ENCODE peak calls at places on chromosomes 7 and 10, in five cellular contexts. V is dorsolateral prefrontal cortex, C is body of pancreas, Y is lung, Z is coronary artery. N is an unnamed sample.

GRCh38 chr10:8404721-8405120 is 350.2 kb downstream of the GATA3 start:
- DNase-seq in V (no peak), C (no peak), Y (no peak), Z (no peak), N (no peak)

GRCh38 chr7:142583424-142583823 is 165.8 kb upstream of the PRSS1 start:
- DNase-seq in V (no peak), C (peak; percentile 59), Y (no peak), Z (no peak), N (no peak)

GRCh38 chr7:106450716-106451115 is 165.9 kb upstream of the NAMPT start:
- DNase-seq in V (no peak), C (no peak), Y (no peak), Z (no peak), N (no peak)

GRCh38 chr10:14360515-14360914 is 29.8 kb upstream of the FRMD4A start:
- DNase-seq in V (no peak), C (no peak), Y (no peak), Z (no peak), N (no peak)

GRCh38 chr10:1309969-1310789 is 254.0 kb downstream of the WDR37 start:
- DNase-seq in V (no peak), C (no peak), Y (no peak), Z (peak; percentile 7), N (no peak)

GRCh38 chr10:8092428-8092827 is 37.9 kb downstream of the GATA3 start:
- DNase-seq in V (no peak), C (no peak), Y (no peak), Z (no peak), N (no peak)

GRCh38 chr10:96973809-96974208 is 141.7 kb downstream of the LCOR start:
- DNase-seq in V (no peak), C (no peak), Y (no peak), Z (no peak), N (no peak)

GRCh38 chr7:83032195-83032594 is 130.5 kb downstream of the PCLO start:
- DNase-seq in V (no peak), C (no peak), Y (no peak), Z (no peak), N (no peak)

GRCh38 chr10:74748632-74749031 is 77.8 kb upstream of the KAT6B start:
- DNase-seq in V (no peak), C (no peak), Y (no peak), Z (no peak), N (no peak)

GRCh38 chr10:17423641-17424186 is 30.7 kb downstream of the ST8SIA6 start:
- DNase-seq in V (no peak), C (no peak), Y (no peak), Z (no peak), N (no peak)

GRCh38 chr10:3192856-3193635 is 20.5 kb upstream of the PITRM1 start:
- DNase-seq in V (peak; percentile 34), C (peak; percentile 74), Y (peak; percentile 58), Z (no peak), N (no peak)

GRCh38 chr7:140541513-140542192 is 62.3 kb upstream of the MKRN1 start:
- DNase-seq in V (no peak), C (peak; percentile 37), Y (peak; percentile 44), Z (no peak), N (no peak)

GRCh38 chr10:110568055-110568735 is 700 bp downstream of the SMC3 start:
- DNase-seq in V (peak; percentile 30), C (peak; percentile 40), Y (peak; percentile 35), Z (peak; percentile 73), N (no peak)

GRCh38 chr7:102287465-102288146 is 938 bp downstream of the SH2B2 start:
- DNase-seq in V (peak; percentile 60), C (peak; percentile 61), Y (no peak), Z (no peak), N (no peak)

GRCh38 chr7:155589001-155589980 is 42.9 kb upstream of the CNPY1 start:
- DNase-seq in V (no peak), C (no peak), Y (no peak), Z (no peak), N (no peak)

GRCh38 chr10:69976795-69977546 is 75.7 kb upstream of the MACROH2A2 start:
- DNase-seq in V (no peak), C (no peak), Y (no peak), Z (no peak), N (no peak)

GRCh38 chr10:80537086-80537704 is 507 bp upstream of the SH2D4B start:
- DNase-seq in V (no peak), C (no peak), Y (no peak), Z (peak; percentile 22), N (peak; percentile 52)

GRCh38 chr7:64902806-64903721 is at the start of gene ZNF273:
- DNase-seq in V (peak; percentile 94), C (peak; percentile 97), Y (peak; percentile 96), Z (peak; percentile 91), N (no peak)

GRCh38 chr7:130394421-130395188 is 14.3 kb downstream of the CPA1 start:
- DNase-seq in V (no peak), C (no peak), Y (no peak), Z (no peak), N (no peak)
- H3K27ac ChIP-seq in V (no peak overlapping the region), C (no peak overlapping the region), Y (no peak overlapping the region), Z (no peak overlapping the region), N (no peak overlapping the region)

DNA sequence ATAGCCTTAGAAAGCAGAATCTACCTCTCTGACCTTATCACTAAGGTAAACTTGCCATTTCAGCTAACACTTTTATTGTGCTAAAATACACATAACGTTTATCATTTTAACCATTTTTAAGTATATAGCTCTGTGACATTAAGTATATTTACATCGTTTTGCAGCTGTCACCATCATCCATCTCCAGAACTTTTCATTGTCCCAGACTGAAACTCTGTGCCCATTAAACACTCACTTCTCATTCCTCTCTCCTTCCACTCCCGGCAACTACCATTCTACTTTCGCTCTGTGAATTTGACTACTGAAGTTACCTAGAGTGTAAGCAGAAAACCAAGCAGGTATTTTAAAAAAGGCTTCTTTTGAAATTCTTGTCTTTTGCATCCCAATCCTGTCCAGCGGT is 1.3 kb downstream of the DDX50 start:
- DNase-seq in V (no peak), C (no peak), Y (no peak), Z (no peak), N (no peak)
- H3K4me3 ChIP-seq in V (peak overlapping the region; percentile 89), C (no peak overlapping the region), Y (no peak overlapping the region), Z (peak overlapping the region; percentile 93), N (peak overlapping the region; percentile 84)

GRCh38 chr10:59363446-59363958 is 1.2 kb upstream of the FAM13C start:
- DNase-seq in V (no peak), C (no peak), Y (no peak), Z (no peak), N (no peak)
- H3K27ac ChIP-seq in V (peak overlapping the region; percentile 99), C (no peak overlapping the region), Y (no peak overlapping the region), Z (peak overlapping the region; percentile 89), N (peak overlapping the region; percentile 88)

DNA sequence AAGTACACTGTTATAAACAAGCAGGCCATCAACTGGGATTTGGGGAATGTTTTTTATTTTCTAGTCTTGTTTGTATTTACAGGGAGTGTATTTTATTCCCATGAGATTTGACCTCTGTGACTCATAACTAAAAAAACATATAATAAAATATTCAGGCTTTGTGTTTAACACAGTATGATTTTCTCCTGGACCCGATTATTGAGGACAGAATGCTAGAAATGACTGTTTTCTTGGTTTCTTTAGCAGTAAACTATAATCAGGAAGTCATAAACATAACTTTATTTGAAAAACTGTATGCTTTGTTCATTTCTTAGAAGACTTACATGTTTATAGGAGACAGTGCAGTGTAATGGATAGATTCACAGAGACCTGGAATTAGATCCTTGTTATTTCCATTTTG is 2.1 kb downstream of the NHLRC2 start:
- DNase-seq in V (no peak), C (no peak), Y (no peak), Z (no peak), N (no peak)
- H3K4me3 ChIP-seq in V (peak overlapping the region; percentile 98), C (no peak overlapping the region), Y (no peak overlapping the region), Z (peak overlapping the region; percentile 79), N (peak overlapping the region; percentile 95)

GRCh38 chr7:89623018-89623672 is 531.1 kb upstream of the STEAP1 start:
- DNase-seq in V (no peak), C (peak; percentile 44), Y (no peak), Z (no peak), N (no peak)

GRCh38 chr7:89618269-89618668 is 536.0 kb upstream of the STEAP1 start:
- DNase-seq in V (no peak), C (no peak), Y (no peak), Z (no peak), N (no peak)

DNA sequence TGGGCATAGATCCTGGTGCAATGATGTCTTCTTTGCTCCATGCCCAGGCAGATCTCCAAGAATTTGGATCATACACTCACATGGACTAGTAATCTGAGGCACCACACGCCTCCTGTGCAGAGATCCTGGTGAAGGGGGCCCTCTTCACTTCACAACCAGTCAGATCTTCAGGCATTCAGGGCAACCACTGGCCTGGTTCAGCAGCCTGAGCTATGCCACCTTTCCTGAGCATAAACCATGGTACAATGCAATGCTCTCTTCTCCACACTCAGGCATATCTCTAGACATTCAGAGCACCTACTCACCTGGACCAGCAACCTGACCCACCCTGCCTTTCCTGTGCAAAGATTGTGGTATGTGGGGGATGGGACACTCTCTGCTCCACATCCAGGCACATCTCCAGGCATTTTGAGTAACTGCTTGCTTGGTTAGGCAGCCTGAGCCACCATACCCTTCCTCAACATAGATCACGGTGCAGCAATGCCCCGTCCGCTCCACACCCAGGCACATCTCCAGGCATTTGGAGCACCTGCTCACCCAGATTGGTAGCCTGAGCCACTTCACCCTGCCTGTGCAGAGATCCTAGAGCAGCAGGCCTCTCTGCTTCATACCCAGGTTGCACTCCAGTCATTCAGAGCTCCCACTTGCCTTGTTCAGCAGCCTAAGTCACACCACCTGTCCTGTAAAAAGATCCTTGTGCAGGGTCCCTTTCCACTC is 532.2 kb upstream of the STEAP1 start:
- DNase-seq in V (no peak), C (no peak), Y (no peak), Z (no peak), N (no peak)
- H3K27ac ChIP-seq in V (no peak overlapping the region), C (no peak overlapping the region), Y (no peak overlapping the region), Z (no peak overlapping the region), N (no peak overlapping the region)

DNA sequence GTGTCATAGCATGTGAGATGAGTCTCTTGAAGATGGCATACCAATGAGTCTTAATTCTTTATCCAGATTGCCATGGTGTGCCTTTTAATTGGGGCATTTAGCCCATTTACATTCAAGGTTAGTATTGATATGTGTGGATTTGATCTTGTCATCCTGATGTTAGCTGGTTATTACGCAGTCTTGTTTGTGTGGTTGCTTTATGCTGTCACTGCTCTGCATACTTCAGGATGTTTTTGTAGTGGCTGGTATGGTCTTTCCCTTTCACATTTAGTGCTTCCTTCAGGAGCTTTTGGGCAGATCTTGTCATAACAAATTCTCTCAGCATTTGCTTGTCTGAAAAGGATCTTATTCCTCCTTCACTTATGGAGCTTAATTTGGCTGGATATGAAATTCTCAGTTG is 16.5 kb downstream of the FAM25A start:
- DNase-seq in V (no peak), C (no peak), Y (no peak), Z (no peak), N (no peak)
- H3K4me3 ChIP-seq in V (no peak overlapping the region), C (no peak overlapping the region), Y (no peak overlapping the region), Z (no peak overlapping the region), N (no peak overlapping the region)

GRCh38 chr7:143934526-143935340 is at the start of gene OR2F2:
- DNase-seq in V (no peak), C (no peak), Y (no peak), Z (no peak), N (no peak)
- H3K27ac ChIP-seq in V (no peak within 1 kb of the TSS), C (no peak within 1 kb of the TSS), Y (no peak within 1 kb of the TSS), Z (no peak within 1 kb of the TSS), N (no peak within 1 kb of the TSS)

N was measured in vagina.